ENCODE peak calls at places on chromosomes 1 and 21, in nine cellular contexts. One of them, this sample, is unnamed.

GRCh38 chr1:50978144-50978851 is 8.3 kb downstream of the CDKN2C start:
- DNase-seq in foreskin fibroblast: peak; percentile 72
- DNase-seq in mammary epithelial cell: peak; percentile 54
- DNase-seq in colonic mucosa: peak; percentile 76
- DNase-seq in stimulated activated naive CD4-positive, alpha-beta T cell: peak; percentile 3
- DNase-seq in tibial nerve: peak; percentile 27
- DNase-seq in progenitor cell of endocrine pancreas: peak; percentile 27
- DNase-seq in H54: peak; percentile 61
- DNase-seq in HepG2: peak; percentile 49
- DNase-seq in this sample: no peak

GRCh38 chr1:6024376-6024775 is 21.3 kb upstream of the KCNAB2 start:
- DNase-seq in foreskin fibroblast: no peak
- DNase-seq in mammary epithelial cell: no peak
- DNase-seq in colonic mucosa: no peak
- DNase-seq in stimulated activated naive CD4-positive, alpha-beta T cell: no peak
- DNase-seq in tibial nerve: no peak
- DNase-seq in progenitor cell of endocrine pancreas: no peak
- DNase-seq in H54: no peak
- DNase-seq in HepG2: no peak
- DNase-seq in this sample: no peak

GRCh38 chr1:23381233-23381885 is 11.7 kb upstream of the ZNF436 start:
- DNase-seq in foreskin fibroblast: no peak
- DNase-seq in mammary epithelial cell: no peak
- DNase-seq in colonic mucosa: no peak
- DNase-seq in stimulated activated naive CD4-positive, alpha-beta T cell: no peak
- DNase-seq in tibial nerve: no peak
- DNase-seq in progenitor cell of endocrine pancreas: no peak
- DNase-seq in H54: no peak
- DNase-seq in HepG2: no peak
- DNase-seq in this sample: no peak

GRCh38 chr21:29481641-29482040 is 182.9 kb downstream of the BACH1 start:
- DNase-seq in foreskin fibroblast: peak; percentile 64
- DNase-seq in mammary epithelial cell: no peak
- DNase-seq in colonic mucosa: no peak
- DNase-seq in stimulated activated naive CD4-positive, alpha-beta T cell: no peak
- DNase-seq in tibial nerve: no peak
- DNase-seq in progenitor cell of endocrine pancreas: no peak
- DNase-seq in H54: no peak
- DNase-seq in HepG2: no peak
- DNase-seq in this sample: no peak

GRCh38 chr1:246267426-246267825 is 239.7 kb downstream of the SMYD3 start:
- DNase-seq in foreskin fibroblast: no peak
- DNase-seq in mammary epithelial cell: no peak
- DNase-seq in colonic mucosa: no peak
- DNase-seq in stimulated activated naive CD4-positive, alpha-beta T cell: no peak
- DNase-seq in tibial nerve: no peak
- DNase-seq in progenitor cell of endocrine pancreas: no peak
- DNase-seq in H54: no peak
- DNase-seq in HepG2: no peak
- DNase-seq in this sample: no peak

GRCh38 chr1:6065093-6065878 is 19.6 kb downstream of the KCNAB2 start:
- DNase-seq in foreskin fibroblast: no peak
- DNase-seq in mammary epithelial cell: no peak
- DNase-seq in colonic mucosa: no peak
- DNase-seq in stimulated activated naive CD4-positive, alpha-beta T cell: no peak
- DNase-seq in tibial nerve: no peak
- DNase-seq in progenitor cell of endocrine pancreas: no peak
- DNase-seq in H54: no peak
- DNase-seq in HepG2: no peak
- DNase-seq in this sample: peak; percentile 14

GRCh38 chr1:23167353-23168078 is 1.1 kb downstream of the LUZP1 start:
- DNase-seq in foreskin fibroblast: peak; percentile 67
- DNase-seq in mammary epithelial cell: peak; percentile 79
- DNase-seq in colonic mucosa: peak; percentile 65
- DNase-seq in stimulated activated naive CD4-positive, alpha-beta T cell: peak; percentile 32
- DNase-seq in tibial nerve: no peak
- DNase-seq in progenitor cell of endocrine pancreas: no peak
- DNase-seq in H54: peak; percentile 49
- DNase-seq in HepG2: peak; percentile 50
- DNase-seq in this sample: peak; percentile 47

GRCh38 chr1:212609701-212610574 is 1.4 kb downstream of the ATF3 start:
- DNase-seq in foreskin fibroblast: peak; percentile 42
- DNase-seq in mammary epithelial cell: no peak
- DNase-seq in colonic mucosa: peak; percentile 29
- DNase-seq in stimulated activated naive CD4-positive, alpha-beta T cell: no peak
- DNase-seq in tibial nerve: peak; percentile 25
- DNase-seq in progenitor cell of endocrine pancreas: no peak
- DNase-seq in H54: no peak
- DNase-seq in HepG2: no peak
- DNase-seq in this sample: no peak

GRCh38 chr1:169325117-169325516 is 42.5 kb downstream of the NME7 start:
- DNase-seq in foreskin fibroblast: no peak
- DNase-seq in mammary epithelial cell: no peak
- DNase-seq in colonic mucosa: no peak
- DNase-seq in stimulated activated naive CD4-positive, alpha-beta T cell: no peak
- DNase-seq in tibial nerve: no peak
- DNase-seq in progenitor cell of endocrine pancreas: no peak
- DNase-seq in H54: no peak
- DNase-seq in HepG2: no peak
- DNase-seq in this sample: no peak

GRCh38 chr1:150258275-150258666 is 697 bp downstream of the CA14 start:
- DNase-seq in foreskin fibroblast: no peak
- DNase-seq in mammary epithelial cell: no peak
- DNase-seq in colonic mucosa: no peak
- DNase-seq in stimulated activated naive CD4-positive, alpha-beta T cell: no peak
- DNase-seq in tibial nerve: no peak
- DNase-seq in progenitor cell of endocrine pancreas: no peak
- DNase-seq in H54: no peak
- DNase-seq in HepG2: no peak
- DNase-seq in this sample: no peak

GRCh38 chr1:119046429-119047039 is 58.4 kb upstream of the TBX15 start:
- DNase-seq in foreskin fibroblast: peak; percentile 56
- DNase-seq in mammary epithelial cell: peak; percentile 8
- DNase-seq in colonic mucosa: no peak
- DNase-seq in stimulated activated naive CD4-positive, alpha-beta T cell: no peak
- DNase-seq in tibial nerve: no peak
- DNase-seq in progenitor cell of endocrine pancreas: no peak
- DNase-seq in H54: no peak
- DNase-seq in HepG2: no peak
- DNase-seq in this sample: no peak

GRCh38 chr1:74517599-74518051 is 5.2 kb upstream of the LRRC53 start:
- DNase-seq in foreskin fibroblast: no peak
- DNase-seq in mammary epithelial cell: no peak
- DNase-seq in colonic mucosa: no peak
- DNase-seq in stimulated activated naive CD4-positive, alpha-beta T cell: no peak
- DNase-seq in tibial nerve: no peak
- DNase-seq in progenitor cell of endocrine pancreas: no peak
- DNase-seq in H54: no peak
- DNase-seq in HepG2: no peak
- DNase-seq in this sample: no peak

GRCh38 chr1:40868051-40868723 is 6.0 kb upstream of the CITED4 start:
- DNase-seq in foreskin fibroblast: peak; percentile 82
- DNase-seq in mammary epithelial cell: peak; percentile 89
- DNase-seq in colonic mucosa: no peak
- DNase-seq in stimulated activated naive CD4-positive, alpha-beta T cell: no peak
- DNase-seq in tibial nerve: no peak
- DNase-seq in progenitor cell of endocrine pancreas: no peak
- DNase-seq in H54: peak; percentile 57
- DNase-seq in HepG2: peak; percentile 87
- DNase-seq in this sample: no peak

GRCh38 chr1:42931911-42932422 is 26.7 kb downstream of the SLC2A1 start:
- DNase-seq in foreskin fibroblast: no peak
- DNase-seq in mammary epithelial cell: no peak
- DNase-seq in colonic mucosa: peak; percentile 91
- DNase-seq in stimulated activated naive CD4-positive, alpha-beta T cell: peak; percentile 51
- DNase-seq in tibial nerve: no peak
- DNase-seq in progenitor cell of endocrine pancreas: no peak
- DNase-seq in H54: no peak
- DNase-seq in HepG2: no peak
- DNase-seq in this sample: no peak

GRCh38 chr21:44912158-44912473 is 8.6 kb downstream of the ITGB2 start:
- DNase-seq in foreskin fibroblast: no peak
- DNase-seq in mammary epithelial cell: no peak
- DNase-seq in colonic mucosa: peak; percentile 54
- DNase-seq in stimulated activated naive CD4-positive, alpha-beta T cell: no peak
- DNase-seq in tibial nerve: no peak
- DNase-seq in progenitor cell of endocrine pancreas: no peak
- DNase-seq in H54: no peak
- DNase-seq in HepG2: no peak
- DNase-seq in this sample: no peak

GRCh38 chr1:110606784-110607662 is 865 bp upstream of the KCNA2 start:
- DNase-seq in foreskin fibroblast: peak; percentile 33
- DNase-seq in mammary epithelial cell: no peak
- DNase-seq in colonic mucosa: no peak
- DNase-seq in stimulated activated naive CD4-positive, alpha-beta T cell: peak; percentile 35
- DNase-seq in tibial nerve: no peak
- DNase-seq in progenitor cell of endocrine pancreas: no peak
- DNase-seq in H54: no peak
- DNase-seq in HepG2: no peak
- DNase-seq in this sample: peak; percentile 56

GRCh38 chr1:67060811-67061218 is 6.9 kb upstream of the SLC35D1 start:
- DNase-seq in foreskin fibroblast: peak; percentile 97
- DNase-seq in mammary epithelial cell: peak; percentile 96
- DNase-seq in colonic mucosa: no peak
- DNase-seq in stimulated activated naive CD4-positive, alpha-beta T cell: no peak
- DNase-seq in tibial nerve: no peak
- DNase-seq in progenitor cell of endocrine pancreas: no peak
- DNase-seq in H54: peak; percentile 49
- DNase-seq in HepG2: peak; percentile 54
- DNase-seq in this sample: no peak

GRCh38 chr1:26529655-26530539 is at the start of gene RPS6KA1:
- DNase-seq in foreskin fibroblast: peak; percentile 68
- DNase-seq in mammary epithelial cell: peak; percentile 60
- DNase-seq in colonic mucosa: peak; percentile 73
- DNase-seq in stimulated activated naive CD4-positive, alpha-beta T cell: peak; percentile 54
- DNase-seq in tibial nerve: no peak
- DNase-seq in progenitor cell of endocrine pancreas: peak; percentile 66
- DNase-seq in H54: peak; percentile 65
- DNase-seq in HepG2: peak; percentile 38
- DNase-seq in this sample: no peak

GRCh38 chr1:19427087-19427781 is 58.1 kb downstream of the CAPZB start:
- DNase-seq in foreskin fibroblast: peak; percentile 76
- DNase-seq in mammary epithelial cell: no peak
- DNase-seq in colonic mucosa: no peak
- DNase-seq in stimulated activated naive CD4-positive, alpha-beta T cell: no peak
- DNase-seq in tibial nerve: no peak
- DNase-seq in progenitor cell of endocrine pancreas: no peak
- DNase-seq in H54: no peak
- DNase-seq in HepG2: peak; percentile 85
- DNase-seq in this sample: no peak

GRCh38 chr1:166859597-166859996 is 16.5 kb downstream of the TADA1 start:
- DNase-seq in foreskin fibroblast: no peak
- DNase-seq in mammary epithelial cell: no peak
- DNase-seq in colonic mucosa: no peak
- DNase-seq in stimulated activated naive CD4-positive, alpha-beta T cell: no peak
- DNase-seq in tibial nerve: no peak
- DNase-seq in progenitor cell of endocrine pancreas: no peak
- DNase-seq in H54: no peak
- DNase-seq in HepG2: no peak
- DNase-seq in this sample: no peak

GRCh38 chr1:43205671-43206070 is 33.5 kb downstream of the CFAP57 start:
- DNase-seq in foreskin fibroblast: peak; percentile 67
- DNase-seq in mammary epithelial cell: peak; percentile 24
- DNase-seq in colonic mucosa: no peak
- DNase-seq in stimulated activated naive CD4-positive, alpha-beta T cell: no peak
- DNase-seq in tibial nerve: no peak
- DNase-seq in progenitor cell of endocrine pancreas: no peak
- DNase-seq in H54: no peak
- DNase-seq in HepG2: no peak
- DNase-seq in this sample: no peak

GRCh38 chr1:44676484-44677200 is 2.1 kb downstream of the ARMH1 start:
- DNase-seq in foreskin fibroblast: peak; percentile 92
- DNase-seq in mammary epithelial cell: no peak
- DNase-seq in colonic mucosa: peak; percentile 45
- DNase-seq in stimulated activated naive CD4-positive, alpha-beta T cell: no peak
- DNase-seq in tibial nerve: no peak
- DNase-seq in progenitor cell of endocrine pancreas: no peak
- DNase-seq in H54: no peak
- DNase-seq in HepG2: no peak
- DNase-seq in this sample: no peak

GRCh38 chr1:93022580-93022979 is 56.5 kb upstream of the MTF2 start:
- DNase-seq in foreskin fibroblast: no peak
- DNase-seq in mammary epithelial cell: no peak
- DNase-seq in colonic mucosa: no peak
- DNase-seq in stimulated activated naive CD4-positive, alpha-beta T cell: no peak
- DNase-seq in tibial nerve: no peak
- DNase-seq in progenitor cell of endocrine pancreas: no peak
- DNase-seq in H54: no peak
- DNase-seq in HepG2: no peak
- DNase-seq in this sample: no peak

GRCh38 chr1:238409191-238409846 is 518.6 kb upstream of the ZP4 start:
- DNase-seq in foreskin fibroblast: no peak
- DNase-seq in mammary epithelial cell: peak; percentile 90
- DNase-seq in colonic mucosa: no peak
- DNase-seq in stimulated activated naive CD4-positive, alpha-beta T cell: no peak
- DNase-seq in tibial nerve: peak; percentile 8
- DNase-seq in progenitor cell of endocrine pancreas: no peak
- DNase-seq in H54: peak; percentile 30
- DNase-seq in HepG2: no peak
- DNase-seq in this sample: no peak